ENCODE peak calls at places on chromosomes 16 and 17, in six cellular contexts. A, G, N, L, P and M are unnamed samples.

GRCh38 chr17:75891022-75891604 is 5.6 kb downstream of the TRIM65 start:
- DNase-seq in A (no peak), G (no peak), N (peak), L (no peak), P (no peak), M (no peak)

GRCh38 chr17:55275894-55276804 is 11.4 kb downstream of the HLF start:
- DNase-seq in A (no peak), G (no peak), N (peak), L (no peak), P (no peak), M (no peak)

GRCh38 chr17:879546-879945 is 97.4 kb downstream of the MRM3 start:
- DNase-seq in A (peak), G (peak), N (peak), L (peak), P (peak), M (peak)

GRCh38 chr17:16878547-16879100 is 93.3 kb downstream of the TNFRSF13B start:
- DNase-seq in A (no peak), G (no peak), N (no peak), L (no peak), P (no peak), M (no peak)

GRCh38 chr16:81214745-81215166 is 23.7 kb upstream of the BCO1 start:
- DNase-seq in A (no peak), G (peak), N (no peak), L (peak), P (no peak), M (no peak)

GRCh38 chr16:57044931-57045693 is 47.3 kb upstream of the CPNE2 start:
- DNase-seq in A (no peak), G (no peak), N (no peak), L (no peak), P (no peak), M (no peak)

GRCh38 chr16:80691111-80691761 is 113.2 kb downstream of the CDYL2 start:
- DNase-seq in A (no peak), G (no peak), N (no peak), L (no peak), P (no peak), M (no peak)

GRCh38 chr17:81512984-81513668 is 527 bp upstream of the ACTG1 start:
- DNase-seq in A (no peak), G (peak), N (peak), L (peak), P (peak), M (peak)

GRCh38 chr17:8123695-8124349 is at the start of gene HES7:
- DNase-seq in A (peak), G (no peak), N (peak), L (no peak), P (no peak), M (no peak)

GRCh38 chr17:81033535-81034167 is 1.3 kb upstream of the BAIAP2 start:
- DNase-seq in A (no peak), G (no peak), N (no peak), L (peak), P (no peak), M (no peak)

GRCh38 chr17:59762826-59763374 is 55.4 kb downstream of the VMP1 start:
- DNase-seq in A (no peak), G (no peak), N (no peak), L (no peak), P (no peak), M (no peak)

GRCh38 chr17:50268632-50269287 is 5.5 kb upstream of the TMEM92 start:
- DNase-seq in A (no peak), G (peak), N (peak), L (no peak), P (no peak), M (peak)

GRCh38 chr17:74924250-74924948 is at the start of gene OTOP2:
- DNase-seq in A (no peak), G (no peak), N (no peak), L (no peak), P (no peak), M (no peak)

GRCh38 chr16:14202095-14202494 is 131.0 kb downstream of the MRTFB start:
- DNase-seq in A (no peak), G (no peak), N (no peak), L (no peak), P (no peak), M (no peak)

GRCh38 chr16:50553731-50554360 is 5.7 kb downstream of the NKD1 start:
- DNase-seq in A (no peak), G (no peak), N (no peak), L (no peak), P (no peak), M (no peak)

GRCh38 chr16:67311607-67312449 is 14.7 kb downstream of the KCTD19 start:
- DNase-seq in A (peak), G (peak), N (no peak), L (no peak), P (no peak), M (no peak)

GRCh38 chr16:57764341-57765159 is 29.0 kb downstream of the KATNB1 start:
- DNase-seq in A (peak), G (peak), N (no peak), L (peak), P (no peak), M (no peak)

GRCh38 chr17:47694018-47694817 is at the start of gene TBKBP1:
- DNase-seq in A (no peak), G (peak), N (peak), L (no peak), P (peak), M (peak)

GRCh38 chr17:8479431-8479947 is 43.8 kb downstream of the NDEL1 start:
- DNase-seq in A (no peak), G (peak), N (peak), L (no peak), P (no peak), M (no peak)

GRCh38 chr16:24819462-24820040 is 26.2 kb upstream of the SLC5A11 start:
- DNase-seq in A (no peak), G (no peak), N (no peak), L (no peak), P (no peak), M (no peak)

GRCh38 chr16:81745704-81746558 is 33.2 kb upstream of the PLCG2 start:
- DNase-seq in A (peak), G (peak), N (peak), L (peak), P (peak), M (peak)

GRCh38 chr17:4735825-4736651 is 3.6 kb upstream of the ZMYND15 start:
- DNase-seq in A (no peak), G (no peak), N (peak), L (no peak), P (no peak), M (no peak)

GRCh38 chr17:38674013-38674748 is 576 bp downstream of the EPOP start:
- DNase-seq in A (no peak), G (no peak), N (no peak), L (peak), P (no peak), M (peak)

GRCh38 chr16:48426244-48427135 is 41.3 kb upstream of the SIAH1 start:
- DNase-seq in A (no peak), G (no peak), N (no peak), L (no peak), P (no peak), M (no peak)

GRCh38 chr16:12087901-12088364 is 111.4 kb downstream of the SNX29 start:
- DNase-seq in A (no peak), G (no peak), N (peak), L (peak), P (no peak), M (no peak)

GRCh38 chr17:41483531-41483930 is 2.6 kb upstream of the KRT35 start:
- DNase-seq in A (no peak), G (no peak), N (no peak), L (no peak), P (no peak), M (no peak)

GRCh38 chr17:48725294-48726064 is 2.5 kb downstream of the PRAC2 start:
- DNase-seq in A (no peak), G (no peak), N (peak), L (no peak), P (no peak), M (no peak)

GRCh38 chr16:86075839-86076440 is 177.0 kb downstream of the IRF8 start:
- DNase-seq in A (no peak), G (no peak), N (peak), L (no peak), P (no peak), M (no peak)

GRCh38 chr17:1043601-1044251 is 46.8 kb downstream of the TIMM22 start:
- DNase-seq in A (no peak), G (no peak), N (peak), L (no peak), P (no peak), M (no peak)

GRCh38 chr17:14202388-14203166 is 34.1 kb downstream of the CDRT15 start:
- DNase-seq in A (no peak), G (no peak), N (no peak), L (no peak), P (no peak), M (no peak)

GRCh38 chr17:4504188-4504587 is 5.5 kb downstream of the SPNS2 start:
- DNase-seq in A (no peak), G (no peak), N (no peak), L (peak), P (no peak), M (no peak)

GRCh38 chr16:86117756-86118155 is 218.8 kb downstream of the IRF8 start:
- DNase-seq in A (no peak), G (no peak), N (peak), L (no peak), P (no peak), M (no peak)

GRCh38 chr16:80824623-80825364 is 20.4 kb upstream of the CDYL2 start:
- DNase-seq in A (peak), G (peak), N (no peak), L (peak), P (peak), M (no peak)

GRCh38 chr16:85350973-85351372 is 238.7 kb upstream of the CIBAR2 start:
- DNase-seq in A (peak), G (peak), N (peak), L (peak), P (no peak), M (no peak)

GRCh38 chr16:3961449-3961849 is 80.9 kb upstream of the CREBBP start:
- DNase-seq in A (no peak), G (peak), N (no peak), L (no peak), P (no peak), M (no peak)